ENCODE peak calls at places on chromosomes 4 and X, in six cellular contexts. One of them, this sample, is unnamed.

GRCh38 chr4:24472514-24473308 is 111.6 kb downstream of the DHX15 start:
- DNase-seq in breast epithelium: peak; percentile 58
- DNase-seq in progenitor cell of endocrine pancreas: peak; percentile 70
- DNase-seq in neural crest cell: peak; percentile 76
- DNase-seq in psoas muscle: peak; percentile 86
- DNase-seq in DND-41: peak; percentile 59
- DNase-seq in this sample: peak; percentile 39

GRCh38 chr4:124321370-124321769 is 391.2 kb downstream of the ANKRD50 start:
- DNase-seq in breast epithelium: no peak
- DNase-seq in progenitor cell of endocrine pancreas: no peak
- DNase-seq in neural crest cell: no peak
- DNase-seq in psoas muscle: no peak
- DNase-seq in DND-41: no peak
- DNase-seq in this sample: no peak

GRCh38 chr4:10832989-10833635 is 148.5 kb upstream of the CLNK start:
- DNase-seq in breast epithelium: no peak
- DNase-seq in progenitor cell of endocrine pancreas: no peak
- DNase-seq in neural crest cell: no peak
- DNase-seq in psoas muscle: no peak
- DNase-seq in DND-41: no peak
- DNase-seq in this sample: no peak

GRCh38 chr4:14309429-14309828 is 681.9 kb upstream of the BOD1L1 start:
- DNase-seq in breast epithelium: no peak
- DNase-seq in progenitor cell of endocrine pancreas: no peak
- DNase-seq in neural crest cell: no peak
- DNase-seq in psoas muscle: no peak
- DNase-seq in DND-41: no peak
- DNase-seq in this sample: no peak

GRCh38 chr4:117996891-117997290 is 37.4 kb upstream of the NDST3 start:
- DNase-seq in breast epithelium: no peak
- DNase-seq in progenitor cell of endocrine pancreas: no peak
- DNase-seq in neural crest cell: no peak
- DNase-seq in psoas muscle: no peak
- DNase-seq in DND-41: no peak
- DNase-seq in this sample: no peak

GRCh38 chr4:128718793-128719192 is 90.7 kb upstream of the JADE1 start:
- DNase-seq in breast epithelium: no peak
- DNase-seq in progenitor cell of endocrine pancreas: no peak
- DNase-seq in neural crest cell: no peak
- DNase-seq in psoas muscle: no peak
- DNase-seq in DND-41: no peak
- DNase-seq in this sample: no peak

GRCh38 chr4:82785248-82786003 is 13.2 kb downstream of the SCD5 start:
- DNase-seq in breast epithelium: no peak
- DNase-seq in progenitor cell of endocrine pancreas: no peak
- DNase-seq in neural crest cell: no peak
- DNase-seq in psoas muscle: no peak
- DNase-seq in DND-41: no peak
- DNase-seq in this sample: no peak

GRCh38 chrX:154511761-154512160 is 4.3 kb downstream of the FAM3A start:
- DNase-seq in breast epithelium: no peak
- DNase-seq in progenitor cell of endocrine pancreas: no peak
- DNase-seq in neural crest cell: no peak
- DNase-seq in psoas muscle: no peak
- DNase-seq in DND-41: no peak
- DNase-seq in this sample: no peak

GRCh38 chrX:135688137-135688536 is 25.3 kb upstream of the CT45A1 start:
- DNase-seq in breast epithelium: no peak
- DNase-seq in progenitor cell of endocrine pancreas: no peak
- DNase-seq in neural crest cell: no peak
- DNase-seq in psoas muscle: no peak
- DNase-seq in DND-41: peak; percentile 4
- DNase-seq in this sample: no peak

GRCh38 chr4:165325732-165326512 is 1.5 kb upstream of the MSMO1 start:
- DNase-seq in breast epithelium: no peak
- DNase-seq in progenitor cell of endocrine pancreas: no peak
- DNase-seq in neural crest cell: no peak
- DNase-seq in psoas muscle: no peak
- DNase-seq in DND-41: no peak
- DNase-seq in this sample: no peak

GRCh38 chr4:110003401-110004187 is 90.9 kb downstream of the EGF start:
- DNase-seq in breast epithelium: no peak
- DNase-seq in progenitor cell of endocrine pancreas: no peak
- DNase-seq in neural crest cell: no peak
- DNase-seq in psoas muscle: no peak
- DNase-seq in DND-41: no peak
- DNase-seq in this sample: no peak

GRCh38 chrX:40176256-40176978 is 78.7 kb upstream of the BCOR start:
- DNase-seq in breast epithelium: no peak
- DNase-seq in progenitor cell of endocrine pancreas: no peak
- DNase-seq in neural crest cell: no peak
- DNase-seq in psoas muscle: peak; percentile 79
- DNase-seq in DND-41: peak; percentile 83
- DNase-seq in this sample: peak; percentile 74

GRCh38 chr4:164648151-164648848 is 105.6 kb upstream of the SMIM31 start:
- DNase-seq in breast epithelium: no peak
- DNase-seq in progenitor cell of endocrine pancreas: no peak
- DNase-seq in neural crest cell: no peak
- DNase-seq in psoas muscle: no peak
- DNase-seq in DND-41: no peak
- DNase-seq in this sample: no peak

GRCh38 chrX:103554687-103555417 is 30.5 kb upstream of the TCEAL4 start:
- DNase-seq in breast epithelium: peak; percentile 51
- DNase-seq in progenitor cell of endocrine pancreas: peak; percentile 27
- DNase-seq in neural crest cell: peak; percentile 50
- DNase-seq in psoas muscle: no peak
- DNase-seq in DND-41: peak; percentile 71
- DNase-seq in this sample: peak; percentile 32

GRCh38 chr4:80012291-80012690 is 60.7 kb downstream of the ANTXR2 start:
- DNase-seq in breast epithelium: no peak
- DNase-seq in progenitor cell of endocrine pancreas: no peak
- DNase-seq in neural crest cell: no peak
- DNase-seq in psoas muscle: no peak
- DNase-seq in DND-41: no peak
- DNase-seq in this sample: no peak

GRCh38 chrX:638482-639131 is 8.0 kb downstream of the SHOX start:
- DNase-seq in breast epithelium: no peak
- DNase-seq in progenitor cell of endocrine pancreas: no peak
- DNase-seq in neural crest cell: no peak
- DNase-seq in psoas muscle: no peak
- DNase-seq in DND-41: no peak
- DNase-seq in this sample: no peak

GRCh38 chrX:102837843-102838242 is 99.2 kb upstream of the RAB40AL start:
- DNase-seq in breast epithelium: no peak
- DNase-seq in progenitor cell of endocrine pancreas: no peak
- DNase-seq in neural crest cell: no peak
- DNase-seq in psoas muscle: no peak
- DNase-seq in DND-41: no peak
- DNase-seq in this sample: no peak

GRCh38 chrX:8815460-8816065 is 14.4 kb upstream of the FAM9A start:
- DNase-seq in breast epithelium: no peak
- DNase-seq in progenitor cell of endocrine pancreas: peak; percentile 27
- DNase-seq in neural crest cell: peak; percentile 58
- DNase-seq in psoas muscle: no peak
- DNase-seq in DND-41: peak; percentile 14
- DNase-seq in this sample: no peak

GRCh38 chrX:129239371-129239770 is 283.9 kb downstream of the SMARCA1 start:
- DNase-seq in breast epithelium: no peak
- DNase-seq in progenitor cell of endocrine pancreas: no peak
- DNase-seq in neural crest cell: no peak
- DNase-seq in psoas muscle: no peak
- DNase-seq in DND-41: no peak
- DNase-seq in this sample: no peak

GRCh38 chrX:148976571-148976970 is 476.2 kb downstream of the AFF2 start:
- DNase-seq in breast epithelium: no peak
- DNase-seq in progenitor cell of endocrine pancreas: no peak
- DNase-seq in neural crest cell: no peak
- DNase-seq in psoas muscle: no peak
- DNase-seq in DND-41: no peak
- DNase-seq in this sample: no peak

GRCh38 chrX:144681501-144681900 is 565.8 kb upstream of the SPANXN1 start:
- DNase-seq in breast epithelium: no peak
- DNase-seq in progenitor cell of endocrine pancreas: no peak
- DNase-seq in neural crest cell: no peak
- DNase-seq in psoas muscle: no peak
- DNase-seq in DND-41: no peak
- DNase-seq in this sample: no peak

GRCh38 chr4:143270266-143270838 is 66.3 kb upstream of the GAB1 start:
- DNase-seq in breast epithelium: peak; percentile 29
- DNase-seq in progenitor cell of endocrine pancreas: no peak
- DNase-seq in neural crest cell: no peak
- DNase-seq in psoas muscle: no peak
- DNase-seq in DND-41: no peak
- DNase-seq in this sample: no peak

GRCh38 chr4:48121180-48121579 is 12.9 kb downstream of the TXK start:
- DNase-seq in breast epithelium: no peak
- DNase-seq in progenitor cell of endocrine pancreas: no peak
- DNase-seq in neural crest cell: no peak
- DNase-seq in psoas muscle: no peak
- DNase-seq in DND-41: no peak
- DNase-seq in this sample: no peak

GRCh38 chrX:123201720-123202119 is 17.6 kb downstream of the GRIA3 start:
- DNase-seq in breast epithelium: no peak
- DNase-seq in progenitor cell of endocrine pancreas: no peak
- DNase-seq in neural crest cell: no peak
- DNase-seq in psoas muscle: no peak
- DNase-seq in DND-41: no peak
- DNase-seq in this sample: no peak

GRCh38 chrX:123202523-123202922 is 18.4 kb downstream of the GRIA3 start:
- DNase-seq in breast epithelium: no peak
- DNase-seq in progenitor cell of endocrine pancreas: no peak
- DNase-seq in neural crest cell: no peak
- DNase-seq in psoas muscle: no peak
- DNase-seq in DND-41: no peak
- DNase-seq in this sample: no peak

GRCh38 chrX:123199338-123199737 is 15.3 kb downstream of the GRIA3 start:
- DNase-seq in breast epithelium: no peak
- DNase-seq in progenitor cell of endocrine pancreas: no peak
- DNase-seq in neural crest cell: no peak
- DNase-seq in psoas muscle: no peak
- DNase-seq in DND-41: no peak
- DNase-seq in this sample: no peak

GRCh38 chrX:123206222-123206621 is 22.1 kb downstream of the GRIA3 start:
- DNase-seq in breast epithelium: no peak
- DNase-seq in progenitor cell of endocrine pancreas: no peak
- DNase-seq in neural crest cell: no peak
- DNase-seq in psoas muscle: no peak
- DNase-seq in DND-41: no peak
- DNase-seq in this sample: no peak

GRCh38 chrX:123203772-123204171 is 19.7 kb downstream of the GRIA3 start:
- DNase-seq in breast epithelium: no peak
- DNase-seq in progenitor cell of endocrine pancreas: no peak
- DNase-seq in neural crest cell: no peak
- DNase-seq in psoas muscle: no peak
- DNase-seq in DND-41: no peak
- DNase-seq in this sample: no peak
- TF ChIP-seq CTCF in breast epithelium: no peak
- TF ChIP-seq CTCF in progenitor cell of endocrine pancreas: peak; percentile 15
- TF ChIP-seq CTCF in neural crest cell: peak; percentile 22
- TF ChIP-seq CTCF in psoas muscle: no peak
- TF ChIP-seq CTCF in DND-41: no peak
- TF ChIP-seq CTCF in this sample: no peak

GRCh38 chrX:124719060-124719459 is 372.7 kb downstream of the SH2D1A start:
- DNase-seq in breast epithelium: no peak
- DNase-seq in progenitor cell of endocrine pancreas: no peak
- DNase-seq in neural crest cell: no peak
- DNase-seq in psoas muscle: no peak
- DNase-seq in DND-41: no peak
- DNase-seq in this sample: no peak

GRCh38 chrX:124720532-124720931 is 374.2 kb downstream of the SH2D1A start:
- DNase-seq in breast epithelium: no peak
- DNase-seq in progenitor cell of endocrine pancreas: no peak
- DNase-seq in neural crest cell: no peak
- DNase-seq in psoas muscle: no peak
- DNase-seq in DND-41: no peak
- DNase-seq in this sample: no peak

DNA sequence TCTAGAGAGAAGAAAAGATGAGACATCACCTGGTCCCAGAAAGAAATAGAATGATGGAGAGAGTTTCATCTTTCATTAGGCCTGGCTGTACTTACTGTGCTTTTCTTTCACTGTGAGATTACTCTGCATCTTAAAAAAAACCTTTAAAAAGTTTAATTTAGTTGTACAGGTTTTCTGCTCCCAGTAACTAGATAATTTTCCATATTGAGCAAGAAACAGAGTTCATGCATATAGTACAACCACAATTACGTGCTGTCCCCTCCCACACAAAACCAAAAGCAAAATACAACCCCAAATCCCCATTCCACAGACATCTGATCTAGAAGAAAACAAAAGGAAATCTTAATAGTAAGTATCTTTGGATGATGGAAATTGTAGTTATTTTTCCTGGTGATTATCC is 371.2 kb downstream of the SH2D1A start:
- DNase-seq in breast epithelium: no peak
- DNase-seq in progenitor cell of endocrine pancreas: no peak
- DNase-seq in neural crest cell: no peak
- DNase-seq in psoas muscle: no peak
- DNase-seq in DND-41: no peak
- DNase-seq in this sample: no peak
- TF ChIP-seq CTCF in breast epithelium: no peak
- TF ChIP-seq CTCF in progenitor cell of endocrine pancreas: no peak
- TF ChIP-seq CTCF in neural crest cell: no peak
- TF ChIP-seq CTCF in psoas muscle: no peak
- TF ChIP-seq CTCF in DND-41: no peak
- TF ChIP-seq CTCF in this sample: no peak

GRCh38 chrX:126770179-126770578 is 49.4 kb upstream of the PRR32 start:
- DNase-seq in breast epithelium: no peak
- DNase-seq in progenitor cell of endocrine pancreas: no peak
- DNase-seq in neural crest cell: peak; percentile 12
- DNase-seq in psoas muscle: no peak
- DNase-seq in DND-41: no peak
- DNase-seq in this sample: no peak
- TF ChIP-seq CTCF in breast epithelium: peak; percentile 24
- TF ChIP-seq CTCF in progenitor cell of endocrine pancreas: peak; percentile 70
- TF ChIP-seq CTCF in neural crest cell: peak; percentile 75
- TF ChIP-seq CTCF in psoas muscle: peak; percentile 38
- TF ChIP-seq CTCF in DND-41: peak; percentile 45
- TF ChIP-seq CTCF in this sample: no peak

DNA sequence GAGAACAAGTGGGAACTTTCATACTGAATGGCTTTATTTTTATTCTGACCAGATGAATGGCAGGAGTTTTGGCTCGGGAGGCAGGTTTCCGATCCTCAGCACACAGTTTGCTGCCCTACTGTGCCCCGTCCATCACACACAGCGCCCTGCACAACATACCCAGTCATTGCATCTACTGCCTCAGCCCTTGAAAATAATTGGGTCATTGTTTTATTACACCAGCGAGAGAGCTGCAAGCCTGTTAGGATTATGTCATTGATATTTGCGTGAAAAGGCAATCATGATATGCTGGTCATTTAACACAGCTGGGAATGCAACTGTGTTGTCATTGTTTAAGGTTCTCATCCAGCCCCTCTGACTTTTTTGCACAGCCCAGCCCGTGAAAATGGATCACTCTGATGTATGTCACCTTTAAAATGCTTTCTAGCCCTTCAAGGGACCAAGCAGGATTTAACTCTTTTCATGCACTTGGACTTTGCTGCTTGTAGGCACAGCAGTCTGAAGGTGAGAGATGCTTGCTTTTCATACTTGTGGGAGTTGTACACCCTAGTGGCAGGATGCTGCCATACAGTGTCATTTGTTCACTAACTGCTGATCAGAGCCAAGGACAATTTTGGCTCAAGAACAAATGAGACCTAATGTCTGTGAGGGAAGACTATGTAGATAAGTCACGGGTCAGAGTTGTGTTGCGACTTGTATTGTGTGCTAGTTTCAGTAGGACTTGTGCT is 62.3 kb downstream of the RTL9 start:
- DNase-seq in breast epithelium: no peak
- DNase-seq in progenitor cell of endocrine pancreas: no peak
- DNase-seq in neural crest cell: peak; percentile 20
- DNase-seq in psoas muscle: no peak
- DNase-seq in DND-41: no peak
- DNase-seq in this sample: no peak
- TF ChIP-seq CTCF in breast epithelium: no peak
- TF ChIP-seq CTCF in progenitor cell of endocrine pancreas: peak; percentile 58
- TF ChIP-seq CTCF in neural crest cell: peak; percentile 58
- TF ChIP-seq CTCF in psoas muscle: peak; percentile 12
- TF ChIP-seq CTCF in DND-41: peak; percentile 39
- TF ChIP-seq CTCF in this sample: no peak

This sample was measured in activated B cell treated with CpG ODN at 0.5 μM for 24 hours.